ENCODE peak calls at places on chromosomes 16 and 17, in four cellular contexts. O is heart left ventricle, Q is tibial nerve, Z is uterus. M is an unnamed sample. For H3K4me1, the result is how much of the 10 kb centered on the place peaks cover.

GRCh38 chr16:424623-425081 is 797 bp upstream of the RAB11FIP3 start:
- DNase-seq in O (peak), Q (peak), Z (peak), M (no peak)

GRCh38 chr16:55434000-55434399 is 45.0 kb upstream of the MMP2 start:
- DNase-seq in Q (no peak), O (no peak), Z (no peak), M (no peak)

GRCh38 chr16:11101695-11102522 is 154.1 kb downstream of the SOCS1 start:
- DNase-seq in Z (no peak), O (no peak), Q (no peak), M (no peak)

GRCh38 chr16:52528393-52529080 is 18.4 kb downstream of the TOX3 start:
- DNase-seq in Z (no peak), Q (no peak), O (no peak), M (no peak)

GRCh38 chr17:10186771-10187425 is 11.5 kb downstream of the GAS7 start:
- DNase-seq in Q (no peak), O (no peak), Z (no peak), M (no peak)

GRCh38 chr16:28309811-28310311 is 17.5 kb downstream of the SBK1 start:
- DNase-seq in O (peak), Q (no peak), Z (no peak), M (no peak)

GRCh38 chr16:85882181-85882810 is 16.7 kb upstream of the IRF8 start:
- DNase-seq in Z (no peak), Q (no peak), O (no peak), M (no peak)

GRCh38 chr16:72474511-72475123 is 302.7 kb upstream of the PMFBP1 start:
- DNase-seq in Z (no peak), O (no peak), Q (no peak), M (no peak)

GRCh38 chr17:45923511-45924268 is 29.3 kb downstream of the MAPT start:
- DNase-seq in Q (peak), Z (no peak), O (no peak), M (no peak)

GRCh38 chr17:13534946-13535345 is 66.8 kb downstream of the HS3ST3A1 start:
- DNase-seq in Q (no peak), Z (no peak), O (no peak), M (no peak)

GRCh38 chr17:78707016-78707415 is 75.1 kb downstream of the CYTH1 start:
- DNase-seq in Q (no peak), O (no peak), Z (no peak), M (no peak)

GRCh38 chr17:19686400-19687090 is 29.8 kb downstream of the SLC47A2 start:
- DNase-seq in O (no peak), Z (no peak), Q (no peak), M (no peak)

GRCh38 chr16:51637744-51638100 is 486.7 kb upstream of the SALL1 start:
- DNase-seq in Q (no peak), Z (no peak), O (no peak), M (no peak)

GRCh38 chr17:42198897-42199296 is 4.6 kb upstream of the GHDC start:
- DNase-seq in Z (no peak), O (no peak), Q (no peak), M (no peak)

GRCh38 chr17:75087558-75088453 is at the start of gene SLC16A5:
- DNase-seq in Z (peak), Q (peak), O (peak), M (peak)

GRCh38 chr17:43211480-43212402 is at the start of gene TMEM106A:
- DNase-seq in O (peak), Q (peak), Z (peak), M (peak)

GRCh38 chr17:61478026-61478789 is 26.0 kb downstream of the TBX4 start:
- DNase-seq in Z (no peak), O (no peak), Q (no peak), M (no peak)

GRCh38 chr16:4328580-4329353 is 12.9 kb downstream of the GLIS2 start:
- DNase-seq in O (peak), Q (no peak), Z (peak), M (no peak)

GRCh38 chr16:77169650-77170236 is 21.2 kb upstream of the MON1B start:
- DNase-seq in O (no peak), Q (no peak), Z (no peak), M (no peak)

GRCh38 chr17:13212861-13213260 is 195.0 kb upstream of the ELAC2 start:
- DNase-seq in Q (no peak), Z (no peak), O (no peak), M (no peak)

GRCh38 chr17:51164911-51165679 is 1.1 kb upstream of the NME2 start:
- DNase-seq in Z (no peak), O (no peak), Q (no peak), M (no peak)

GRCh38 chr16:70782237-70782636 is 18.7 kb downstream of the VAC14 start:
- DNase-seq in Q (no peak), Z (no peak), O (no peak), M (no peak)

GRCh38 chr17:8459109-8459508 is 23.4 kb downstream of the NDEL1 start:
- DNase-seq in Q (no peak), Z (no peak), O (no peak), M (no peak)

GRCh38 chr17:14318906-14319205 is 18.0 kb downstream of the HS3ST3B1 start:
- DNase-seq in Q (no peak), O (no peak), Z (no peak), M (no peak)

GRCh38 chr17:18267366-18267765 is 6.9 kb downstream of the MIEF2 start:
- DNase-seq in Q (no peak), Z (no peak), O (no peak), M (no peak)

GRCh38 chr17:78107976-78108725 is 20.4 kb downstream of the TMC6 start:
- DNase-seq in Z (peak), Q (no peak), O (no peak), M (no peak)

GRCh38 chr16:67873435-67874146 is 739 bp downstream of the EDC4 start:
- DNase-seq in Q (no peak), Z (no peak), O (no peak), M (no peak)

GRCh38 chr17:53791551-53791950 is 31.2 kb upstream of the KIF2B start:
- DNase-seq in O (no peak), Z (no peak), Q (no peak), M (no peak)

GRCh38 chr17:78184311-78184710 is 2.5 kb downstream of the TK1 start:
- DNase-seq in O (no peak), Z (no peak), Q (no peak), M (no peak)

GRCh38 chr16:2839650-2840450 is 9.7 kb downstream of the ZG16B start:
- DNase-seq in Q (no peak), O (no peak), Z (no peak), M (no peak)
- H3K27ac ChIP-seq in Q (no peak), O (no peak), Z (no peak), M (no peak)

GRCh38 chr17:7215136-7215638 is 4.4 kb downstream of the DLG4 start:
- DNase-seq in O (no peak), Q (peak), Z (no peak), M (no peak)
- H3K4me1 ChIP-seq in O (half or more), Q (under half), Z (under half), M (under half)

GRCh38 chr17:2852729-2853110 is 56.5 kb downstream of the RAP1GAP2 start:
- DNase-seq in Z (no peak), O (no peak), Q (no peak), M (no peak)

GRCh38 chr17:2855063-2855600 is 58.9 kb downstream of the RAP1GAP2 start:
- DNase-seq in O (no peak), Q (no peak), Z (no peak), M (no peak)

GRCh38 chr17:2853111-2853721 is 57.0 kb downstream of the RAP1GAP2 start:
- DNase-seq in Z (peak), Q (no peak), O (peak), M (no peak)

GRCh38 chr17:2854662-2855061 is 58.4 kb downstream of the RAP1GAP2 start:
- DNase-seq in O (peak), Q (no peak), Z (peak), M (no peak)

DNA sequence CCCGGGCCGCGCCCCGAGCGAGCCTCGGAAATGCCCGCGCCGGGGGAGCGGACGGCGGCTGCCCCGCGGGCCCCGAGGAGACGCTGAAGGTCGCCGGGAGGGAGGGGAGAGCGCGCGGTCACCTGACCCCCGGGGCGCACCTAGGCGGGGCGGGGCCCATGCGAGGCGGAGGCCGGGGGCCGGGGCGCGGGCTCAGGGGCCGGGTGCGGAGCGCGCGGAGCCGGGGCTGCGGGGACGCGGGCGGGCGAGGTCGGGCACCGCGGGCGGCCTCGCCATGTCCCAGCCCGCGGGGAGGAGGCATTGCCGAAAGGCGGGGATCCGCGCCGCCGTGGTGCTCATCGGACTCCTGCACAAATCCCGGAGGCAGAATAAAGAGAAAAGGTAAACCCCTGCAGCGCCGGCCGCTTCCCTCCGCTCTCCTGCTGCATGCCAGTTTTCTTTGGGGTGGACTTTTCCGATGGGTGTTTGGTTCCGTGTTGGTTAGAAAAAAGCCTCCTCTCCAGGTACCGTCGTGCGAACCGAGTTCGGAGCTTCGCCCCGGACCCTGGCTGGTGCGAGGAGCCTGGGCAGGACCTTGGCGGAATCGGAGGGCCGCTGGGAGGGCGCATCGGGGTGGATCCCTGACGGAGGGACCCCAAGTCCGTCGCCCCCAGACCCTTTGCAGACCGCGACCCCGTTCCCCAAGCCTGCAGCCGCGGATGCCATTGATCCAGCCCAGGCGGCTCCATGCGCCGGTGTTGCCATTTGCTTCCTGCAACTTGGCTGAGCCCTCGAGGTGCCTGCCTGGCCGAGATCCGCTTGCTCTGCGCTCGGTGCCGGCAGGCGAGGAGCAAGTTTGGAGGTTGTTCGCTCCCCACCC is 57.7 kb downstream of the RAP1GAP2 start:
- DNase-seq in O (peak), Z (no peak), Q (no peak), M (no peak)
- TF ChIP-seq POLR2A in O (no peak), Z (no peak), Q (no peak), M (no peak)

DNA sequence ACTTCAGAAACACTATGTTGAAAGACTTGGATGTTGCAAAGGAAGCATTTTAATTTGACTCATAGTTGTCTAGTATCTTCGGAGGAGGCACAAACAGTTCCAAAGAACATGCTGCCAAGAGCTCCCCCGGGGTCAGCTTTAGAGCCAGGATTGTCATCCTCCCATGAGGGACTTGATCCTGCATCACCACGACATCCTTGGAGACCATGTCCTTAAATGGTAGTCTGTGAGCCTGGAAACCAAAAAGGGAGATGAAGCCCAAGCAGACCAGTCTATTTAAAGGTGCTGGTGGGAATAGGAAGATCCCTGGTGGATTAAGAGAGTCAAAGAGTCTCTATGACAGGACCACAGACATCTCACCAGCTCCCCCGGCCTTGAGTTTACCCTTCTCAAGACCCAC is 33.3 kb upstream of the DYNLRB2 start:
- DNase-seq in Q (no peak), Z (peak), O (peak), M (no peak)
- H3K27ac ChIP-seq in Q (no peak), Z (no peak), O (peak), M (peak)

GRCh38 chr17:7293821-7294613 is 422 bp downstream of the YBX2 start:
- DNase-seq in Z (no peak), Q (no peak), O (no peak), M (peak)
- H3K4me1 ChIP-seq in Z (under half), Q (under half), O (half or more), M (half or more)

GRCh38 chr16:35744084-35744483 is 2284.7 kb downstream of the TP53TG3F start:
- DNase-seq in O (no peak), Q (no peak), Z (no peak), M (no peak)

GRCh38 chr16:35744716-35745115 is 2285.3 kb downstream of the TP53TG3F start:
- DNase-seq in Q (no peak), O (no peak), Z (no peak), M (no peak)

GRCh38 chr16:35745191-35745590 is 2285.8 kb downstream of the TP53TG3F start:
- DNase-seq in O (no peak), Z (no peak), Q (no peak), M (no peak)

GRCh38 chr16:35741546-35741945 is 2282.1 kb downstream of the TP53TG3F start:
- DNase-seq in Q (no peak), O (no peak), Z (no peak), M (no peak)

DNA sequence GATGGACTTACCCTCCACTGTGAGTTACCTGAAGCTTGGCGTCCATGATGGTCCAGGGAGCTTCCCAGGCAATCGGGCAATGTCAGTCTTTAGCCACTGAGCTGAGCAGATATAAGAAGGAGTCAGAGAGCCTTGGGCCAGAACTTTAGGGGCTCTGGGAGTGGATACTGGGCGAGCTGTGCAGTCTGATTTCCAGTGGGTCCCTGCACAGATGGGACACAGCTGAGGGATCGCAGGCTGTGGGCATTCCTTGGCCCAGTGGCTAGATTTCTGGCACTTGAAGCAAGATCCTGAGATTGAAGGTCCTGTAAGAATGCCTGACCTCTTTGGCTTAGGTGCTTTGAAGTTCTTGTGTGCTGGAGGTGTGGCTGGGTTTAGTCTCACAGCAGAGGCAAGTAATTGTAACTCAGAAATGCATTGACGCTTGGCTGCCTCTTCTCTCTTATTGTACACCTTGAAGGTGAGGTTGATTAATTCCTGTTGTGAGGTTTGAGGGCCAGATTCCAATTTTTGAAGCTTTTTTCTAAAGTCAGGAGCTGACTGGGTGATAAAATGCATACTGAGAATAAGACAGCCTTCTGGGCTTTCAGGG is 2283.8 kb downstream of the TP53TG3F start:
- DNase-seq in Q (no peak), Z (no peak), O (no peak), M (no peak)
- TF ChIP-seq POLR2A in Q (no peak), Z (no peak), O (no peak), M (no peak)

DNA sequence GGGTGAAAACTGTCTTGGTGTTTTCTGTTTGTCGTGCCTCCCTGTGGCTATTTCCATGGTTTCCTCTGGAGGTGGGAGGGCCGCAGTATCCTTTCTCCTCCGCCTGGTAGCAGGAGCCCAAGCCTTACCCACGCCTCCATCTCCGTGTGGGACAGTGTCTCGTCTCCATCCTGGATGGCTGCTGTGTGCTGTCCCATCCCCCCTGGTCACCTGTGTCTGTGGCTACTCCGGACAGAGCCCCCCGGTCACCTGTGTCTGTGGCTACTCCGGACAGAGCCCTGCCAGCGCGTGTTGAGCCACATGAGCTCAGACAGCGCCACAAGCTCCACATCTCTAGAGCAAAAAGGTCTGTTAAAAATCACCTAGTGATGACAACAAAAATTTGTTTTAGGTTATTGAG is 198.2 kb upstream of the CHMP6 start:
- DNase-seq in Q (no peak), Z (no peak), O (no peak), M (no peak)
- H3K27ac ChIP-seq in Q (no peak), Z (peak), O (no peak), M (peak)

DNA sequence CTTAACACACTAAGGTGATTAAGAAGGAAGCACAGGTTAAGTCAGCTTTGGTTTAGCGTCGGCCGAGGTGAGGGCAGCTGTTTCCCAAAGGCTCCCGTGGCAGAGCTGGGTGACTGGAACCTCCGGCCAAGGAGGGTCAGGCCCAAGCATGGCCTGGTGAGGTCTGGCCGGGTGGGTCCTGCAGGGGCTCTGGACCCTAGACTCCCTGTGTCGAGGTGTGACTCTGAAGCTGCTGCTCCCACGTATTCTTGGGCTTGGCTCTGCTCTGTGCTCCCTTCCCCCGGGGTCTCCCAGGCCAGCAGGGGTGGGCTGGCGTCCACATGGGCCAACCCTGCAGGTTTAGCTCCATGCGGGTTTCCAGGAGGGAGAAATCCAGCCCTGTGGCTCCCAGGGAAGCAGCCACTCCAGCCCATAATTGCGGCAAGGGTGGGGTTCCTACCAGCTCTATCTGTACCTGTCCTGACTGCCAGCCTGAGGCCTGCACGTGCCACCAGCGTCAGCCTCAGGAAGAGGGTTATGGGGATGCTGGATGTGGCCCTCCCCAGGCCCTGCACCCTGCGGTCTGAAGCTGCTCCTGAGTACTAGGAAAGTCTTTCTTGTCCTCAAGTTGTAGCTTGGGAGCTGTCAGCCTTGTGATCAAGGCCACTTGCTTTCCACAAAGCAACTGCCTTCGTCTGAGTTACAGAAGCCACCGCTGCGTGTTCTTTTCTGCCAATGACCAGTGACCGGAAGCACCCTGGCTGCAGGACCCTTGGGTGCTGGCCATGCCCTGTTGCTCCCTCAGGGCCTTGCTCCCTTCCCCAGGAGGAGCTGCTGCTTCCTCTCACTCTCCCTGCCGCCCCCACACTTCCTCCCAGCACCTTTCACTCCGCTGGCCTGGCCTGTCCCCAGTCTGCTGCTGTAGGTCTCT is 4.8 kb downstream of the CDK5R1 start:
- DNase-seq in Q (no peak), Z (no peak), O (no peak), M (no peak)
- H3K4me1 ChIP-seq in Q (under half), Z (under half), O (under half), M (under half)

GRCh38 chr16:29663829-29664132 is 734 bp downstream of the SPN start:
- DNase-seq in O (no peak), Q (no peak), Z (no peak), M (no peak)
- TF ChIP-seq POLR2A in O (no peak), Q (no peak), Z (no peak), M (no peak)

M was measured in gastrocnemius medialis.